ENCODE peak calls at places on chromosome X, in four cellular contexts. D is choroid plexus epithelial cell, P is upper lobe of right lung, F is keratinocyte. K is an unnamed sample.

GRCh38 chrX:74251006-74251930 is 52.7 kb upstream of the ZCCHC13 start:
- DNase-seq in D (peak), P (no peak), F (no peak), K (no peak)

GRCh38 chrX:96715412-96715940 is 30.8 kb downstream of the DIAPH2 start:
- DNase-seq in D (no peak), P (no peak), F (no peak), K (no peak)

GRCh38 chrX:40757058-40757457 is 21.7 kb upstream of the MED14 start:
- DNase-seq in D (no peak), P (no peak), F (no peak), K (no peak)

GRCh38 chrX:70052895-70053615 is 3.3 kb upstream of the AWAT2 start:
- DNase-seq in D (no peak), P (no peak), F (no peak), K (no peak)

GRCh38 chrX:19544693-19545305 is 29.5 kb upstream of the MAP3K15 start:
- DNase-seq in D (peak), P (no peak), F (no peak), K (peak)

GRCh38 chrX:99857455-99857854 is 552.6 kb downstream of the PCDH19 start:
- DNase-seq in D (no peak), P (no peak), F (no peak), K (no peak)

GRCh38 chrX:148441387-148441786 is 59.0 kb upstream of the AFF2 start:
- DNase-seq in D (no peak), P (no peak), F (no peak), K (no peak)

GRCh38 chrX:20421697-20422096 is 155.0 kb upstream of the RPS6KA3 start:
- DNase-seq in D (no peak), P (no peak), F (no peak), K (no peak)

GRCh38 chrX:68842781-68843581 is 14.2 kb downstream of the EFNB1 start:
- DNase-seq in D (peak), P (peak), F (no peak), K (peak)

GRCh38 chrX:53186363-53186762 is 38.6 kb downstream of the KDM5C start:
- DNase-seq in D (peak), P (no peak), F (peak), K (no peak)

GRCh38 chrX:111095974-111096870 is at the start of gene PAK3:
- DNase-seq in D (peak), P (peak), F (no peak), K (peak)

GRCh38 chrX:121014826-121015225 is 29.3 kb upstream of the CT47A1 start:
- DNase-seq in D (no peak), P (no peak), F (no peak), K (no peak)

GRCh38 chrX:104665691-104666090 is 99.7 kb downstream of the IL1RAPL2 start:
- DNase-seq in D (no peak), P (no peak), F (no peak), K (no peak)

GRCh38 chrX:104668550-104668949 is 102.6 kb downstream of the IL1RAPL2 start:
- DNase-seq in D (peak), P (no peak), F (no peak), K (peak)

GRCh38 chrX:104669063-104669462 is 103.1 kb downstream of the IL1RAPL2 start:
- DNase-seq in D (no peak), P (no peak), F (no peak), K (no peak)

GRCh38 chrX:104670051-104670450 is 104.1 kb downstream of the IL1RAPL2 start:
- DNase-seq in D (no peak), P (no peak), F (no peak), K (no peak)
- H3K4me3 ChIP-seq in D (no peak), P (no peak), F (no peak), K (no peak)

GRCh38 chrX:39149761-39150160 is 348.5 kb downstream of the MID1IP1 start:
- DNase-seq in D (peak), P (peak), F (no peak), K (peak)
- TF ChIP-seq CTCF in D (peak), P (peak), F (peak), K (peak)

GRCh38 chrX:136779346-136779781 is 1.4 kb downstream of the ARHGEF6 start:
- DNase-seq in D (no peak), P (no peak), F (no peak), K (no peak)
- H3K4me3 ChIP-seq in D (no peak), P (peak), F (no peak), K (no peak)

GRCh38 chrX:39328661-39329060 is 527.4 kb downstream of the MID1IP1 start:
- DNase-seq in D (no peak), P (no peak), F (no peak), K (no peak)

GRCh38 chrX:39324233-39324632 is 523.0 kb downstream of the MID1IP1 start:
- DNase-seq in D (no peak), P (no peak), F (no peak), K (no peak)

GRCh38 chrX:39331062-39331704 is 529.9 kb downstream of the MID1IP1 start:
- DNase-seq in D (no peak), P (no peak), F (no peak), K (no peak)

GRCh38 chrX:39327255-39327654 is 526.0 kb downstream of the MID1IP1 start:
- DNase-seq in D (no peak), P (no peak), F (no peak), K (no peak)

GRCh38 chrX:39327705-39328104 is 526.4 kb downstream of the MID1IP1 start:
- DNase-seq in D (no peak), P (no peak), F (no peak), K (no peak)
- TF ChIP-seq CTCF in D (no peak), P (no peak), F (no peak), K (no peak)

DNA sequence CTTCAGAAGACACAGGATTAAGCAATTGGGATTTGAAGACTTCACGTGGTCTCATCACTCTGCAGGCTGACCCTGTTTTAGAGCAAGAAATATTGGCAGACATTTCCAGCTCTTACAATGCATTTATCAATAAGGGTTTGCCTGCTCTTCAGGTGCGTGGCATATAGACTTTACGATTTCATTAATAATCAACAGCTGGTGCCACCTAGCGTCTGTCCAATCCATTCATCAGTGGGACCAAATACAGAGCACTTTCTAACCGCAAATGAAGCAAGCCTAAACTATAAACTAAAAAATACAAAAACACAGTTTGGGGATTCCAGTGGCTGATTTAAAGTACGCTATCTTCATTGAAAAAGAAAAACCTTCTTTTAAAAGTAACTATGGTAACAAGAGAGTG is 125.4 kb upstream of the DMD start:
- DNase-seq in D (peak), P (no peak), F (no peak), K (peak)
- H3K4me3 ChIP-seq in D (no peak), P (no peak), F (no peak), K (no peak)

DNA sequence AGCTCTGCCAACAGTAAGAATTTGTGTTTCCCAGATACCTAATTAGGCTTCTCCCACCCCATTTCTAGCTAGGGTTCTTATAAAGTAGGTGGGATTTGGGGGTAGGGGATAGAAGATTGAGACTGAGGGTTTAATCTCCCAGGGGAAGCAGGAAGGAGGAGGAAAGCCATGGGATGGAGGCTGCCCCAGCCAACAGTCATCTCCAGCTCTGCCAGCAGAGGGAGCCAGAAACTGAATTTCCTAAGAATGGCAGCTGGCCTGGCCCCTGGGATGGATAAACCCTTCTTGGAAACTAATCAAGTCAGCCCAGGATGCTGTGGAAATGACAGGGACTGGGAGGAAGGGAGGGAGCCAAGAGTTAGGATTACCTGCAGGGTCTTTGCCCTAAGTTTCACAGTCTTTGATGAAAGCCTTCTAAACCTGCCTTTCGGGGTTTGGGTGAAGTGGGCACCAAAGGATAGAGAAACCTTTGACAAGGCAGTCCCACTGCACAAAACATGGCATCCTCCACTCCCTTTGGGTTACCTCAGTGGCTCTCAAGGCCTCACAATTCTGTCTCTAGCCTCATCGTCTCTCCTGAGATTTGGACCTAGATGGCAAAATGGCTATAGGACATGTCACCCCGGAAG is 6.7 kb upstream of the ERCC6L start:
- DNase-seq in D (peak), P (no peak), F (no peak), K (peak)
- TF ChIP-seq CTCF in D (peak), P (peak), F (peak), K (peak)

DNA sequence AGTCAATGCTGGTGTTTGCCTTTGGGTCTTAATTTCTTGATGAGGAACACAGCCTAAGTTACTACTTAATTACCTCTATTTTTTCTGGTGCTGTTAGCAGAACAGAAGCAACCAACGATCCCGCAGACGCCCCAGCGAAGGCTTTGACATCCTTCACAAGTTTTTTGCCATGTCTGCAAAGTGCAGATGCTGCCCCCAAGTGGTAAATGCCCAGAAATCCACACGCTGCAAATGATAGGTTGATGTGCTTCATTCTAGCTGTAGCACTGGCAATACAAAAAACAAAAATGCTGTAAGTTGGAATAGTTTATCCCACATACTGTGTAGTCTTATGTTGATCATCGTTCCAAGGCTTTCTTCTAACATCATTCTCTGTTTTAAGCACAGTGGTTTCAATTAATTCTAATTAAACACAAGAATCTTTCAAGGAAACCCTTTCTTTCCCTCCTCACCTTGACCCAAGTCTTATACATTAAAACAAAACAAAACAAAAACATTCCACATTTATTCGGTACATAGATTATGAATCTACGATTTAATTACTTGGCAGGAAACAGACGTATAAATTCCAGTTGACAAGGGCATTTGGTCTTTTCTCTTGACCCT is 1.2 kb downstream of the PNPLA4 start:
- DNase-seq in D (peak), P (peak), F (peak), K (peak)
- H3K4me3 ChIP-seq in D (no peak), P (no peak), F (no peak), K (no peak)

GRCh38 chrX:33434256-33435092 is 223.1 kb upstream of the DMD start:
- DNase-seq in D (peak), P (no peak), F (no peak), K (peak)
- TF ChIP-seq CTCF in D (peak), P (peak), F (peak), K (peak)

GRCh38 chrX:47562615-47563243 is 1.7 kb downstream of the ARAF start:
- DNase-seq in D (peak), P (no peak), F (no peak), K (peak)
- H3K4me3 ChIP-seq in D (no peak), P (no peak), F (no peak), K (no peak)

K was measured in astrocyte of the spinal cord.